ENCODE peak calls at places on chromosomes 11 and 22, in five cellular contexts. U is neuronal stem cell, D is IMR-90, H is H9, E is H1. A is an unnamed sample.

GRCh38 chr11:28086569-28086968 is 21.4 kb downstream of the KIF18A start:
- DNase-seq in U (no peak), D (peak; percentile 92), H (no peak), E (no peak), A (peak; percentile 55)

GRCh38 chr11:71307811-71308645 is 55.7 kb upstream of the SHANK2 start:
- DNase-seq in U (no peak), D (no peak), H (peak; percentile 19), E (no peak), A (no peak)

GRCh38 chr11:83195176-83195531 is 1.6 kb downstream of the ANKRD42 start:
- DNase-seq in U (no peak), D (peak; percentile 1), H (no peak), E (no peak), A (peak; percentile 41)

GRCh38 chr11:44301856-44302231 is 8.1 kb downstream of the ALX4 start:
- DNase-seq in U (no peak), D (no peak), H (no peak), E (no peak), A (peak; percentile 69)

GRCh38 chr22:37269930-37270678 is 12.2 kb upstream of the CYTH4 start:
- DNase-seq in U (no peak), D (no peak), H (no peak), E (no peak), A (no peak)

GRCh38 chr11:121578216-121579063 is 125.7 kb upstream of the SORL1-AS1 start:
- DNase-seq in U (no peak), D (peak; percentile 4), H (no peak), E (no peak), A (peak; percentile 50)

GRCh38 chr11:45489281-45489906 is 176.0 kb downstream of the CHST1 start:
- DNase-seq in U (no peak), D (no peak), H (no peak), E (no peak), A (no peak)

GRCh38 chr11:2599561-2600189 is 100.1 kb downstream of the KCNQ1OT1 start:
- DNase-seq in U (no peak), D (no peak), H (peak; percentile 20), E (no peak), A (no peak)

GRCh38 chr22:45868586-45869443 is 108.1 kb downstream of the WNT7B start:
- DNase-seq in U (no peak), D (no peak), H (no peak), E (no peak), A (no peak)

GRCh38 chr11:65047581-65048422 is 6.8 kb downstream of the SAC3D1 start:
- DNase-seq in U (no peak), D (no peak), H (peak; percentile 48), E (no peak), A (no peak)

GRCh38 chr11:61480936-61481335 is 27.6 kb upstream of the LRRC10B start:
- DNase-seq in U (peak; percentile 93), D (no peak), H (peak; percentile 95), E (no peak), A (peak; percentile 40)

GRCh38 chr11:116567721-116568242 is 205.0 kb downstream of the BUD13 start:
- DNase-seq in U (no peak), D (no peak), H (no peak), E (no peak), A (no peak)

GRCh38 chr11:11169715-11170351 is 183.2 kb downstream of the CSNK2A3 start:
- DNase-seq in U (no peak), D (no peak), H (no peak), E (no peak), A (no peak)

GRCh38 chr11:75246006-75246672 is 5.6 kb downstream of the TPBGL start:
- DNase-seq in U (no peak), D (no peak), H (peak; percentile 20), E (no peak), A (no peak)

GRCh38 chr22:46104881-46105493 is 45.3 kb upstream of the PPARA start:
- DNase-seq in U (no peak), D (no peak), H (no peak), E (no peak), A (no peak)

GRCh38 chr11:75524576-75525432 is 937 bp downstream of the GDPD5 start:
- DNase-seq in U (peak; percentile 36), D (peak; percentile 34), H (peak; percentile 45), E (no peak), A (no peak)

GRCh38 chr11:16160146-16160545 is 196.2 kb downstream of the SOX6 start:
- DNase-seq in U (no peak), D (no peak), H (no peak), E (no peak), A (peak; percentile 29)

GRCh38 chr11:2881076-2881973 is 4.2 kb downstream of the CDKN1C start:
- DNase-seq in U (no peak), D (no peak), H (no peak), E (no peak), A (no peak)

GRCh38 chr11:561148-562003 is 606 bp downstream of the RASSF7 start:
- DNase-seq in U (no peak), D (no peak), H (no peak), E (no peak), A (no peak)

GRCh38 chr11:82682003-82682751 is 51.5 kb downstream of the FAM181B start:
- DNase-seq in U (peak; percentile 40), D (peak; percentile 75), H (peak; percentile 45), E (no peak), A (peak; percentile 80)

GRCh38 chr11:128624269-128625170 is 37.2 kb upstream of the ETS1 start:
- DNase-seq in U (no peak), D (no peak), H (no peak), E (no peak), A (no peak)

GRCh38 chr22:37448521-37449150 is 21.4 kb upstream of the ELFN2 start:
- DNase-seq in U (no peak), D (no peak), H (no peak), E (no peak), A (no peak)

DNA sequence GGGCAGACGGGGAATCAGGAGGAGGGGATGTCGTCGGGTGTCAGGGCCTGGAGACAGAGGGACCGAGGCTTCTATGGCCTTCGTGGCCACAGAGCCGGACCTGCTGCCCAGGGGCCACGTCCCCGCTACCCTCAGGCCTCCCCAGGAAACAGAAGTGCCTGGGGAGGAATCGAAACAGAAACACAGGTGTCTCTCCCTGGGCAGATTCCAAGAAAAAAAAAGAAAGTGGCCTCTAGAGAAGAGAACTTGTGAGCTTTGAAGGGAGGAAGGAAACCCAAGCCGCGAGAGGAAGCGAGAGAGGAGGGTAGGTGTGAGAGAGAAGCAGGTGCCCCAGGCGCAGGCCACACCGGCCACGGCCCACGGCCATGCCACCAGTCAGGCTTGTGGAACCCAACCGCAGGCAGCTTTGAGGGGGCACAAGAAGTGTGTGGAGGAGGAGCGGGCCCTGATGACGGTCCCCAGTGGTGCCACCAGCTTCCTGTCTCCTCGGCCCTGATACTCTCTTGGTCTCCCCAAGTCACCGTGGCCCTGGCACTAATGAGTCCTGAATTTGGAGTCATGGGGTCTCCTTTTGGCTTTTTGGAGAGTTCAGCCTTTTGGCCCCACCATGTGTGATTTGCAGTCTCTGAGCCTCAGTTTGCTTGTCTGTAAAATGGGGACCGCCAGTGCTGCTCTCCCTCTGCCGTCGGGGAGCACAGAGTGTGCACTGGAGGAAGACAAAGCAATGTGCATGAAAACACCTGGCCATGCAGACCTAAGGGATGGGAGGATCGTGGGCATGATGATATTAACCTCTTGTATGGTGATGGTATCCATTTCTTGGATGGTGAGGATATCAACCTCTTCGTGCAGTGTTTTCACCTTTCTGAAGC is 25.2 kb downstream of the LIF start:
- DNase-seq in U (no peak), D (no peak), H (no peak), E (no peak), A (no peak)
- H3K4me1 ChIP-seq in U (peaks cover 7% of the 10 kb centered on the region), D (peaks cover 13% of the 10 kb centered on the region), H (no peaks in the 10 kb centered on the region), E (no peaks in the 10 kb centered on the region), A (peaks cover 22% of the 10 kb centered on the region)

GRCh38 chr11:119109843-119110242 is 2.7 kb downstream of the C2CD2L start:
- DNase-seq in U (no peak), D (no peak), H (no peak), E (no peak), A (no peak)

GRCh38 chr11:119107538-119108150 is 500 bp downstream of the C2CD2L start:
- DNase-seq in U (no peak), D (no peak), H (no peak), E (no peak), A (no peak)

GRCh38 chr11:119108151-119108856 is 1.2 kb downstream of the C2CD2L start:
- DNase-seq in U (no peak), D (peak; percentile 27), H (peak; percentile 58), E (no peak), A (peak; percentile 28)

GRCh38 chr11:119108857-119109221 is 1.7 kb downstream of the C2CD2L start:
- DNase-seq in U (no peak), D (no peak), H (no peak), E (no peak), A (no peak)

GRCh38 chr11:119106564-119107537 is at the start of gene C2CD2L:
- DNase-seq in U (peak; percentile 82), D (peak; percentile 83), H (peak; percentile 90), E (no peak), A (peak; percentile 93)
- H3K14ac ChIP-seq in U (no peak within 1 kb of the TSS), D (peak within 1 kb of the TSS; percentile 76), H (no peak within 1 kb of the TSS), E (no peak within 1 kb of the TSS), A (no peak within 1 kb of the TSS)

DNA sequence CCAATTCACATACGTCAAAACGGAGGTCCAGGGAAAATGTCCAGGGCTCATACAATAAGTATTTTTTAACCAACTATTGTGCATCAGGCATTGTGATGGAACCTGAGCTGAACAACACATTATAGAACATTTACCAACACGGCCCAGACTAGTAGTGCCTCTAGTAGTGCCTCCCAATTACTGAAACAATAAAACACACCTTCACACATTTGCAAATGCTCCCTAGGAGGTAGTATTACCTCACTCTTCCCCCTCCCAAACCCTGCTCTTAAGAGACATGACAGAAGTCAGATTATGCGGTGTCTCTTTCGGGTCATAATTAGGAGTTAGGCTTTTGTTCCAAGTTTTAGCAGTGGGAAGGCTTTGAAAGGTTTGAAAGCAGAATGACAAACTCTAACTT is 61.1 kb downstream of the PAK1 start:
- DNase-seq in U (no peak), D (no peak), H (no peak), E (no peak), A (no peak)
- H2BK15ac ChIP-seq in U (no peak overlapping the region), D (no peak overlapping the region), H (no peak overlapping the region), E (no peak overlapping the region), A (no peak overlapping the region)

GRCh38 chr22:17915676-17916075 is 108.7 kb downstream of the MICAL3 start:
- DNase-seq in U (no peak), D (no peak), H (no peak), E (no peak), A (no peak)

GRCh38 chr22:17914474-17914873 is 109.9 kb downstream of the MICAL3 start:
- DNase-seq in U (no peak), D (no peak), H (no peak), E (no peak), A (no peak)

GRCh38 chr22:17915188-17915587 is 109.2 kb downstream of the MICAL3 start:
- DNase-seq in U (no peak), D (no peak), H (no peak), E (no peak), A (no peak)

GRCh38 chr22:17917490-17917983 is 106.8 kb downstream of the MICAL3 start:
- DNase-seq in U (no peak), D (no peak), H (no peak), E (no peak), A (no peak)

DNA sequence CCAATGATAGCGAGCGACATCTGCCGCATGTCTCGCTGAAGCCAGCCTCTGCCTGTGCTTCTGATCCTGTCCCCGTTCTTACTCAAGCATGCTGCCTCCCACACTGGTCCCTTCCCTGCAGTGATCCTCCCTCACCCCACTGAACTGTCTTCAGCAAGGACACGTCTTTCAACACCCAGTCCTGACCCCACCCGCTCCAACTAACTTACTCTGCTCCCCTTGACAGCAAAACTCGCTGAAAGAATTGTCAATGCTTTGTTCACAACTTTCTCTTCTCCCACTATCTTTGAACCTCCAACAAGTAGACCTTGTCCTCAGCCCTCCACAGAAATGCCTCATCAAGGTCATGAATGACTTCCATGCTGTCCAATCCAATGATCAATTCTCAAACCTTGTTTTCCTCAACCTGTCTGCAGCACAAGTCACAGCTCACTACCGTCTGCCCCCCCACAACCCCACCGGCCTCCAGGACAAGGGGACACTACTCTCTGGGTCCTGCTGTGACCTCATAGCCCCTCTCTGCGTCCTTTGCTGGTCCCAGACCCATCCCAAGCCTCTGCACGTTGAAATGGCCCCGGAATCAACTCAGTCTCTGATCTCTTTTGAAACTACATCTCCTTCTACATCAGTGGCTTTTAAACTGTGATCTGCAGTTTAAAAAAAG is 108.0 kb downstream of the MICAL3 start:
- DNase-seq in U (no peak), D (no peak), H (no peak), E (no peak), A (no peak)
- H3K4me1 ChIP-seq in U (peaks cover 26% of the 10 kb centered on the region), D (peaks cover 22% of the 10 kb centered on the region), H (peaks cover 12% of the 10 kb centered on the region), E (peaks cover 22% of the 10 kb centered on the region), A (peaks cover 42% of the 10 kb centered on the region)